ENCODE peak calls at places on chromosomes 2 and 18, in eight cellular contexts. T, X, E, F, I, U, M and K are unnamed samples.
A peak's percentile ranks its signal among the peaks of the same experiment; 100 is the strongest.

GRCh38 chr2:222751238-222751637 is 79.8 kb downstream of the MOGAT1 start:
- DNase-seq in T (no peak), X (no peak), E (no peak), F (no peak), I (no peak), U (no peak), M (no peak), K (no peak)

GRCh38 chr2:208097801-208098200 is 26.5 kb downstream of the CRYGD start:
- DNase-seq in T (no peak), X (no peak), E (no peak), F (peak; percentile 70), I (no peak), U (no peak), M (no peak), K (no peak)

GRCh38 chr2:10591207-10591606 is 98.6 kb downstream of the NOL10 start:
- DNase-seq in T (no peak), X (no peak), E (no peak), F (peak; percentile 16), I (no peak), U (no peak), M (no peak), K (no peak)

GRCh38 chr18:32378705-32379104 is 92.0 kb downstream of the GAREM1 start:
- DNase-seq in T (peak; percentile 24), X (no peak), E (no peak), F (peak; percentile 43), I (no peak), U (no peak), M (no peak), K (no peak)

GRCh38 chr2:144835634-144836351 is 315.9 kb upstream of the ZEB2 start:
- DNase-seq in T (no peak), X (no peak), E (no peak), F (peak; percentile 24), I (no peak), U (no peak), M (no peak), K (no peak)

GRCh38 chr18:62596145-62597005 is 73.5 kb downstream of the ZCCHC2 start:
- DNase-seq in T (peak; percentile 43), X (no peak), E (no peak), F (peak; percentile 49), I (no peak), U (no peak), M (peak; percentile 52), K (no peak)

GRCh38 chr18:9914334-9914583 is 443 bp downstream of the VAPA start:
- DNase-seq in T (no peak), X (no peak), E (no peak), F (no peak), I (no peak), U (no peak), M (no peak), K (no peak)

GRCh38 chr18:43587538-43588153 is 310.4 kb upstream of the SYT4 start:
- DNase-seq in T (peak; percentile 86), X (no peak), E (no peak), F (peak; percentile 57), I (no peak), U (no peak), M (no peak), K (no peak)

GRCh38 chr2:3354986-3355385 is 22.6 kb downstream of the EIPR1 start:
- DNase-seq in T (peak; percentile 6), X (no peak), E (no peak), F (no peak), I (no peak), U (no peak), M (no peak), K (no peak)

GRCh38 chr2:235390108-235390815 is 103.6 kb upstream of the AGAP1 start:
- DNase-seq in T (no peak), X (no peak), E (peak; percentile 7), F (no peak), I (no peak), U (peak; percentile 67), M (no peak), K (no peak)